ENCODE peak calls at places on chromosome 6, in six cellular contexts. Q is uterus, R is suprapubic skin, T is ovary, E is transverse colon, L is fibroblast of lung. C is an unnamed sample.

GRCh38 chr6:89834884-89835792 is 5.5 kb downstream of the CASP8AP2 start:
- DNase-seq in Q (no peak), R (no peak), T (no peak), E (no peak), L (peak; percentile 51), C (peak; percentile 36)

GRCh38 chr6:157019115-157019628 is 242.0 kb downstream of the ARID1B start:
- DNase-seq in Q (no peak), R (no peak), T (no peak), E (no peak), L (no peak), C (no peak)

GRCh38 chr6:33312361-33313104 is 1.3 kb downstream of the TAPBP start:
- DNase-seq in Q (peak; percentile 68), R (peak; percentile 84), T (peak; percentile 76), E (peak; percentile 89), L (peak; percentile 80), C (no peak)

GRCh38 chr6:170490259-170490658 is 62.8 kb downstream of the PSMB1 start:
- DNase-seq in Q (no peak), R (no peak), T (no peak), E (no peak), L (no peak), C (no peak)

GRCh38 chr6:14252271-14252850 is 134.8 kb downstream of the CD83 start:
- DNase-seq in Q (no peak), R (no peak), T (no peak), E (no peak), L (no peak), C (no peak)

GRCh38 chr6:159541296-159541695 is 151.7 kb downstream of the SOD2 start:
- DNase-seq in Q (no peak), R (no peak), T (no peak), E (no peak), L (no peak), C (no peak)

GRCh38 chr6:72286911-72287311 is 335.0 kb upstream of the KCNQ5 start:
- DNase-seq in Q (no peak), R (no peak), T (no peak), E (no peak), L (peak; percentile 78), C (no peak)

GRCh38 chr6:110495949-110496348 is 19.5 kb upstream of the SLC22A16 start:
- DNase-seq in Q (no peak), R (no peak), T (no peak), E (no peak), L (no peak), C (no peak)

GRCh38 chr6:21666200-21666671 is 72.7 kb downstream of the SOX4 start:
- DNase-seq in Q (peak; percentile 39), R (no peak), T (peak; percentile 64), E (peak; percentile 8), L (peak; percentile 34), C (no peak)

DNA sequence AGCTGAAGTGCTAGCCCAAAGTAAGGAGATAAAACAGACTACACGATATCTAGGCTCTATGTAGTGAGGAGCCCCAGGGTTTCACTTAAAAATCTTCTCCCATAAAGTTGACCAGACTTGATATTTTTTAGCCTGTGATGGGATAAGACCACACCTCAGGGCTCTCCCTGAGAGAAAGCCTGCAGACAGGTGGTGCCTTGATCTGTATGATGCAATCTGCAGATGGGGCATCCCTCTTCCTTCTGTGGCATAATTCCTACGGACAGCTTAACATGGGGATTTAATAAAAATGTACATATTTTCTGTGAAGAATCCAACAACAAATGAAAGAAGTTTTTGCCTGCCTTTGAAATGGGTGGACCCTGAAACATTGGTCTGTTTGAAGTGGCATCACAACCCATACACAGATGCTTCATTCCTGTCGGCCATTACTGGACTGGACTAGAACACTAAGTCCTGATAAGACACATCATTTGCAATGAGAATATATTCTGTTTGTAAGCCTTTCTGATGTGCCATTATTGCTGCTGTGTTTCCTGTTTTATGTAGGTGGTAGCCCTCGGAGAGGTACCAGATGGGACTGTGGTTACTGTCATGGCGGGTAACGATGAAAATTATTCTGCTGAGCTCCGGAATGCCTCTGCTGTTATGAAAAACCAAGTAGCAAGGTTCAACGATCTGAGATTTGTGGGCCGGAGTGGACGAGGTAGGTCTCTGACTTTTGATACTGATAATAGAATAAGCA is 53.8 kb upstream of the SUPT3H start:
- DNase-seq in Q (no peak), R (no peak), T (no peak), E (no peak), L (no peak), C (no peak)
- H3K27ac ChIP-seq in Q (no peak overlapping the region), R (no peak overlapping the region), T (no peak overlapping the region), E (peak overlapping the region; percentile 37), L (no peak overlapping the region), C (no peak overlapping the region)

GRCh38 chr6:15287670-15288069 is 41.8 kb downstream of the JARID2 start:
- DNase-seq in Q (no peak), R (no peak), T (no peak), E (no peak), L (no peak), C (no peak)
- H3K4me3 ChIP-seq in Q (no peak overlapping the region), R (no peak overlapping the region), T (no peak overlapping the region), E (no peak overlapping the region), L (no peak overlapping the region), C (no peak overlapping the region)

GRCh38 chr6:109008951-109009760 is 85.5 kb downstream of the SESN1 start:
- DNase-seq in Q (peak; percentile 92), R (peak; percentile 93), T (peak; percentile 94), E (peak; percentile 96), L (peak; percentile 85), C (peak; percentile 92)
- TF ChIP-seq CTCF in Q (peak; percentile 49), R (peak; percentile 43), T (no peak), E (no peak), L (no peak), C (no peak)

GRCh38 chr6:28384143-28384533 is 15.4 kb downstream of the ZSCAN12 start:
- DNase-seq in Q (no peak), R (no peak), T (no peak), E (no peak), L (no peak), C (no peak)
- H3K27ac ChIP-seq in Q (no peak overlapping the region), R (no peak overlapping the region), T (no peak overlapping the region), E (no peak overlapping the region), L (no peak overlapping the region), C (peak overlapping the region; percentile 52)

GRCh38 chr6:28541996-28542395 is 16.3 kb downstream of the GPX5 start:
- DNase-seq in Q (no peak), R (no peak), T (no peak), E (no peak), L (no peak), C (no peak)
- H3K4me3 ChIP-seq in Q (no peak overlapping the region), R (no peak overlapping the region), T (no peak overlapping the region), E (peak overlapping the region; percentile 19), L (no peak overlapping the region), C (no peak overlapping the region)

DNA sequence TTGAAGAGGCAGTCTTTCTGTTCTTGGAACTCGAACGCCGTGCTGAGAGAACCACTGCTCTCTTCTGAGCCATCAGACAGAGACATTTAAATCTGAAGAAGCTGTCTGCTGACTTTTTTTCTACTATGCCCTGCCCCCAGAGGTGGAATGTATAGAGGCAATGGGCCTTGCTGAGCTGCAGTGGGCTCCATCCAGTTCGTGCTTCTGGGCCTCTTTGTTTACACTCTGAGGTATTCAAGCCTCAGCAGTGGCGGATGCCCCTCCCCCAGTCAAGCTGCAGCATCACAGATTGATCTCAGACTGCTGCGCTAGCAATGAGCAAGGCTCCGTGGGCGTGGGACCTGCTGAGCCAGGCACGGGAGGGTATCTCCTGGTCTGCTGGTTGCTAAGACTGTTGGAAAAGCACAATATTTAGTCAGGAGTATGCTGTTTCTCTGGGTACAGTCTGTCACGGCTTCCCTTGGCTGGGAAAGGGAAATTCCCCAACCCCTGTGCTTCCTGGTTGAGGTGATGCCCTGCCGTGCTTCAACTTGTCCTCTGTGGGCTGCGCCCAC is 526.8 kb downstream of the CD109 start:
- DNase-seq in Q (no peak), R (no peak), T (no peak), E (no peak), L (peak; percentile 25), C (no peak)
- TF ChIP-seq CTCF in Q (no peak), R (no peak), T (no peak), E (no peak), L (no peak), C (no peak)